ENCODE peak calls at places on chromosomes 16 and 17, in five cellular contexts. E is H1, S is HepG2, M is K562, T is GM12878. J is an unnamed sample.
A peak's percentile ranks its signal among the peaks of the same experiment; 100 is the strongest.

GRCh38 chr16:67257486-67258159 is 8.8 kb downstream of the SLC9A5 start:
- DNase-seq in E (no peak), S (no peak), M (no peak), T (no peak), J (no peak)

GRCh38 chr16:49464877-49465504 is 91.4 kb downstream of the C16orf78 start:
- DNase-seq in E (peak; percentile 88), S (no peak), M (peak; percentile 51), T (no peak), J (no peak)

GRCh38 chr17:51510940-51511339 is 250.6 kb downstream of the UTP18 start:
- DNase-seq in E (no peak), S (no peak), M (no peak), T (no peak), J (no peak)

GRCh38 chr17:68398731-68399637 is 58.3 kb downstream of the WIPI1 start:
- DNase-seq in E (peak; percentile 79), S (peak; percentile 91), M (peak; percentile 77), T (no peak), J (peak; percentile 72)

GRCh38 chr16:89880477-89881367 is 7.3 kb downstream of the TCF25 start:
- DNase-seq in E (no peak), S (no peak), M (no peak), T (no peak), J (no peak)

GRCh38 chr16:29816694-29817441 is 916 bp downstream of the PAGR1 start:
- DNase-seq in E (peak; percentile 80), S (peak; percentile 47), M (peak; percentile 49), T (no peak), J (no peak)

GRCh38 chr17:18362509-18363020 is 785 bp downstream of the SHMT1 start:
- DNase-seq in E (peak; percentile 54), S (peak; percentile 76), M (peak; percentile 21), T (no peak), J (no peak)

GRCh38 chr16:53434436-53435065 is at the start of gene RBL2:
- DNase-seq in E (peak; percentile 89), S (peak; percentile 25), M (peak; percentile 88), T (no peak), J (no peak)

GRCh38 chr17:77515227-77515626 is 374.5 kb downstream of the SEC14L1 start:
- DNase-seq in E (no peak), S (no peak), M (no peak), T (no peak), J (no peak)

GRCh38 chr17:67469208-67469980 is 92.3 kb downstream of the PITPNC1 start:
- DNase-seq in E (no peak), S (peak; percentile 36), M (no peak), T (no peak), J (no peak)

GRCh38 chr17:31581022-31581483 is 189.6 kb downstream of the RAB11FIP4 start:
- DNase-seq in E (no peak), S (no peak), M (no peak), T (no peak), J (no peak)

DNA sequence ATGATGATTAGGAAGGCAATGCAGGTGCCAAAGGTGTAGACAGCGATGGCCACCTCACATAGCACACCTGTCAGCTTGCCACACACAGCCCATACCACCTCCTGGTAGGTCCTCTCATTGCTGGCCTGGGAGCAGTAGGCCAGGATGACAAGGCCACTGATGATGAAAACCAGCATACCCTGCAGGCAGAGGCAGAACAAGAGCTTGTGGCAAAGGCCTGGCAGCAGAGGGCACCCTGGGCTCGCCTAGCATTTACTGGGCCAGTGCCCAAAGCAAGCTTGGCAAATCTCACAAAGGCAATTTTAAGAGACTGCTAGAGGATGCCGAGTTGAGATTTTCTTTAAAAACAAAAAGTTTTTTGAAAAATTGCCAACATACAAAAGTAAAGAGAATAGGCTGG is 5.9 kb downstream of the SLC38A7 start:
- DNase-seq in E (no peak), S (no peak), M (no peak), T (no peak), J (no peak)
- TF ChIP-seq SIN3A in E (no peak), S (no peak), M (no peak), T (no peak), J (no peak)

DNA sequence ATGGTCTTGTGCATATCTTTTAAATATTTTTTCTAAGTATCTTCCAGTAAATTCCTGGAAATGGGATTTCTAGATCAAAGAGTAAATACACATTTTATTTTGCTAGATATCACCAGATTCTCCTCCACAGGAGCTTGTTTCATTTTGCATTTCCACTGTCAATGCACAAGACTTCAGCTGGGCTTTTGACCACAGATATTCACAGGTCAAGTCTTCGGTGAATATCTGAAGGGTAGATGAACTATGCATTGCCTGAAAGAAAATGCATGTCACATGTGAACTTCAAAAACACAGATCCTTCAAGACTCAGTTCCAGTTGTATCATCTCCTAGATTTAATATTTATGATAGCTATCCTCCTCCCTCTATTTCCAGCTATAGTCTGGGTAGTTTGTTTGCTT is 963.6 kb upstream of the GOT2 start:
- DNase-seq in E (no peak), S (no peak), M (no peak), T (no peak), J (no peak)
- TF ChIP-seq SRF in E (no peak), S (no peak), M (no peak), T (no peak), J (no peak)

DNA sequence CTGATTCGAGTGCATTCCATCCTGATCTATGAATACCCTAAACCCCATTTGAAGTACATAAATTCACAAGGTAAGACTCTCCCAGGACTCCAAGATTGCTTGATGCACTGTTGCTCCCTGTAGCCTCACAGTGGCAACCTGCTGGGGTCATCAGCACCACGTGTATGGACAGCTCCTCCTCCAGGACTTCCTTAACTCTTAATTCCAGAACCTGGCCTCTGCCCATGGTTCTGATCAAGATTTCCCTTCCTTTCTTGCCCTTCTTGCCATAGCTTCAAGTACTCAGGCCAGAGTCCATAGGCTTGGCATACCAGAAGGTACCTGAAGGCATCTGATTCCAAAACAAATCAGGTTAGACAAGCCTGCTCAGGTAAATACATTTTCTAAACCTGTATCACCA is 34.0 kb upstream of the NLK start:
- DNase-seq in E (peak; percentile 84), S (peak; percentile 16), M (peak; percentile 59), T (no peak), J (peak; percentile 8)
- TF ChIP-seq SIN3A in E (peak; percentile 100), S (peak; percentile 63), M (peak; percentile 95), T (no peak), J (no peak)

GRCh38 chr16:27460663-27461482 is 58.9 kb downstream of the IL21R start:
- DNase-seq in E (no peak), S (no peak), M (no peak), T (no peak), J (no peak)
- TF ChIP-seq SRF in E (no peak), S (no peak), M (no peak), T (no peak), J (no peak)

GRCh38 chr17:42659079-42659931 is at the start of gene TUBG2:
- DNase-seq in E (peak; percentile 98), S (peak; percentile 92), M (no peak), T (no peak), J (peak; percentile 80)

GRCh38 chr17:42665581-42666001 is 6.5 kb downstream of the TUBG2 start:
- DNase-seq in E (no peak), S (no peak), M (no peak), T (no peak), J (no peak)

GRCh38 chr17:42657824-42658588 is 1.1 kb upstream of the TUBG2 start:
- DNase-seq in E (no peak), S (no peak), M (no peak), T (no peak), J (no peak)

GRCh38 chr17:42655528-42655927 is 3.6 kb upstream of the TUBG2 start:
- DNase-seq in E (no peak), S (no peak), M (no peak), T (no peak), J (no peak)

DNA sequence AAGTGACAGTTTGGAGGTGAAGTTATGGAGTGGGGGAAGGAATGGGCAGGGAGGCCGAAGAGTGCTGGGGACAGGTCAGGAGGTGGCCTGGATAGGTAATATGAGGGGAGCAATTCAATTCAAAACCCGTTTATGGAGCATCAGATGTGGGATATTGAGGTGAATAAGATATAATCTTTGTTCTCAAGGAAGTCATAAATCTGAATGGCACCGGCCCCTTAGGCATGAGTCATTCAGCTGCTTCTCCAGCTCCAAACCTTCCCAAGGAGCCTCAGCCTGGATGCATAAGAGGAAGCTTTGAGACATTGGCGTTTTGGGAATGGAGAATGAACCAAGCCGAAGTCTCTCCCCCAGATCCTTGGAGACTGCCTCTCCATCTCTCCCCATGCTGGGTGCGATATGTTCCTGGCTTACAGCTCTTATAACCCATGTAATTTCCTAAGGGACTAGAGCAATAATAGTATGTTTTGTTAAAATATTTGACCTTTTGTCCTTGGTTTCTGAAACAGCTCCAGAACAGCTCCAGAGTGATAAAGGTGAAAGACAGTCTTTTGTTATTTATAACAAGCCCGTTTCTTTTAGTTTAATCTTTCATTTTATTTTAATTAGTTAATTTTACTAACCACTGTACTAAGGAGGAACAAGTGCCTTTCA is 1.7 kb downstream of the TUBG2 start:
- DNase-seq in E (no peak), S (no peak), M (peak; percentile 63), T (no peak), J (no peak)
- TF ChIP-seq SIN3A in E (no peak), S (no peak), M (no peak), T (no peak), J (no peak)

GRCh38 chr17:38465420-38466345 is 37.4 kb downstream of the ARHGAP23 start:
- DNase-seq in E (no peak), S (no peak), M (peak; percentile 10), T (no peak), J (no peak)
- TF ChIP-seq SRF in E (no peak), S (no peak), M (no peak), T (no peak), J (no peak)

GRCh38 chr17:12719948-12720347 is 54.3 kb downstream of the MYOCD start:
- DNase-seq in E (no peak), S (no peak), M (no peak), T (no peak), J (no peak)
- TF ChIP-seq SIN3A in E (no peak), S (no peak), M (no peak), T (no peak), J (no peak)

GRCh38 chr17:16464001-16464640 is 27.9 kb downstream of the LRRC75A start:
- DNase-seq in E (no peak), S (no peak), M (no peak), T (no peak), J (no peak)

GRCh38 chr17:16461606-16461866 is 30.5 kb downstream of the LRRC75A start:
- DNase-seq in E (no peak), S (no peak), M (no peak), T (no peak), J (no peak)

GRCh38 chr17:16462070-16462864 is 29.7 kb downstream of the LRRC75A start:
- DNase-seq in E (no peak), S (no peak), M (no peak), T (no peak), J (no peak)

GRCh38 chr17:16464641-16465312 is 27.2 kb downstream of the LRRC75A start:
- DNase-seq in E (no peak), S (no peak), M (no peak), T (no peak), J (no peak)

GRCh38 chr17:16463341-16464000 is 28.5 kb downstream of the LRRC75A start:
- DNase-seq in E (no peak), S (no peak), M (no peak), T (no peak), J (no peak)
- TF ChIP-seq SRF in E (no peak), S (no peak), M (no peak), T (no peak), J (no peak)

J was measured in HCT116.